ENCODE peak calls at places on chromosomes 11 and 22, in ten cellular contexts. One of them, this sample, is unnamed. For H3K4me1, the result is how much of the 10 kb centered on the place peaks cover.

GRCh38 chr11:3840870-3841425 is at the start of gene RHOG:
- DNase-seq in right atrium auricular region: peak
- DNase-seq in prostate gland: peak
- DNase-seq in CD4-positive, CD25-positive, alpha-beta regulatory T cell: peak
- DNase-seq in aorta: peak
- DNase-seq in tibial nerve: peak
- DNase-seq in heart right ventricle: peak
- DNase-seq in Panc1: no peak
- DNase-seq in left ventricle myocardium inferior: peak
- DNase-seq in transverse colon: peak
- DNase-seq in this sample: peak

GRCh38 chr11:130732476-130732875 is 183.8 kb downstream of the SNX19 start:
- DNase-seq in right atrium auricular region: no peak
- DNase-seq in prostate gland: no peak
- DNase-seq in CD4-positive, CD25-positive, alpha-beta regulatory T cell: no peak
- DNase-seq in aorta: no peak
- DNase-seq in tibial nerve: no peak
- DNase-seq in heart right ventricle: no peak
- DNase-seq in Panc1: no peak
- DNase-seq in left ventricle myocardium inferior: no peak
- DNase-seq in transverse colon: no peak
- DNase-seq in this sample: no peak

GRCh38 chr11:114440121-114440860 is 1.0 kb downstream of the REXO2 start:
- DNase-seq in right atrium auricular region: no peak
- DNase-seq in prostate gland: no peak
- DNase-seq in CD4-positive, CD25-positive, alpha-beta regulatory T cell: no peak
- DNase-seq in aorta: no peak
- DNase-seq in tibial nerve: peak
- DNase-seq in heart right ventricle: no peak
- DNase-seq in Panc1: no peak
- DNase-seq in left ventricle myocardium inferior: no peak
- DNase-seq in transverse colon: no peak
- DNase-seq in this sample: no peak

GRCh38 chr11:113397212-113397611 is 9.6 kb downstream of the ANKK1 start:
- DNase-seq in right atrium auricular region: no peak
- DNase-seq in prostate gland: no peak
- DNase-seq in CD4-positive, CD25-positive, alpha-beta regulatory T cell: no peak
- DNase-seq in aorta: no peak
- DNase-seq in tibial nerve: no peak
- DNase-seq in heart right ventricle: no peak
- DNase-seq in Panc1: no peak
- DNase-seq in left ventricle myocardium inferior: no peak
- DNase-seq in transverse colon: no peak
- DNase-seq in this sample: no peak

GRCh38 chr11:78860720-78861422 is 286.2 kb upstream of the NARS2 start:
- DNase-seq in right atrium auricular region: no peak
- DNase-seq in prostate gland: no peak
- DNase-seq in CD4-positive, CD25-positive, alpha-beta regulatory T cell: no peak
- DNase-seq in aorta: no peak
- DNase-seq in tibial nerve: no peak
- DNase-seq in heart right ventricle: peak
- DNase-seq in Panc1: no peak
- DNase-seq in left ventricle myocardium inferior: no peak
- DNase-seq in transverse colon: no peak
- DNase-seq in this sample: no peak

GRCh38 chr11:2807801-2808241 is 77.8 kb downstream of the CDKN1C start:
- DNase-seq in right atrium auricular region: no peak
- DNase-seq in prostate gland: no peak
- DNase-seq in CD4-positive, CD25-positive, alpha-beta regulatory T cell: no peak
- DNase-seq in aorta: peak
- DNase-seq in tibial nerve: no peak
- DNase-seq in heart right ventricle: no peak
- DNase-seq in Panc1: no peak
- DNase-seq in left ventricle myocardium inferior: peak
- DNase-seq in transverse colon: peak
- DNase-seq in this sample: peak

GRCh38 chr11:18721576-18722292 is 4.3 kb downstream of the IGSF22 start:
- DNase-seq in right atrium auricular region: peak
- DNase-seq in prostate gland: peak
- DNase-seq in CD4-positive, CD25-positive, alpha-beta regulatory T cell: peak
- DNase-seq in aorta: no peak
- DNase-seq in tibial nerve: peak
- DNase-seq in heart right ventricle: peak
- DNase-seq in Panc1: peak
- DNase-seq in left ventricle myocardium inferior: no peak
- DNase-seq in transverse colon: peak
- DNase-seq in this sample: peak

GRCh38 chr22:38737302-38738060 is 18.3 kb downstream of the SUN2 start:
- DNase-seq in right atrium auricular region: no peak
- DNase-seq in prostate gland: no peak
- DNase-seq in CD4-positive, CD25-positive, alpha-beta regulatory T cell: no peak
- DNase-seq in aorta: no peak
- DNase-seq in tibial nerve: no peak
- DNase-seq in heart right ventricle: no peak
- DNase-seq in Panc1: no peak
- DNase-seq in left ventricle myocardium inferior: no peak
- DNase-seq in transverse colon: no peak
- DNase-seq in this sample: peak

GRCh38 chr22:20305894-20306645 is 13.8 kb downstream of the DGCR6L start:
- DNase-seq in right atrium auricular region: no peak
- DNase-seq in prostate gland: no peak
- DNase-seq in CD4-positive, CD25-positive, alpha-beta regulatory T cell: no peak
- DNase-seq in aorta: peak
- DNase-seq in tibial nerve: no peak
- DNase-seq in heart right ventricle: no peak
- DNase-seq in Panc1: no peak
- DNase-seq in left ventricle myocardium inferior: no peak
- DNase-seq in transverse colon: no peak
- DNase-seq in this sample: peak

GRCh38 chr11:88359529-88359928 is 22.0 kb upstream of the CTSC start:
- DNase-seq in right atrium auricular region: no peak
- DNase-seq in prostate gland: no peak
- DNase-seq in CD4-positive, CD25-positive, alpha-beta regulatory T cell: no peak
- DNase-seq in aorta: no peak
- DNase-seq in tibial nerve: no peak
- DNase-seq in heart right ventricle: no peak
- DNase-seq in Panc1: no peak
- DNase-seq in left ventricle myocardium inferior: no peak
- DNase-seq in transverse colon: no peak
- DNase-seq in this sample: no peak

GRCh38 chr11:12007769-12008737 is at the start of gene DKK3:
- DNase-seq in right atrium auricular region: no peak
- DNase-seq in prostate gland: peak
- DNase-seq in CD4-positive, CD25-positive, alpha-beta regulatory T cell: no peak
- DNase-seq in aorta: peak
- DNase-seq in tibial nerve: no peak
- DNase-seq in heart right ventricle: peak
- DNase-seq in Panc1: no peak
- DNase-seq in left ventricle myocardium inferior: no peak
- DNase-seq in transverse colon: no peak
- DNase-seq in this sample: no peak

GRCh38 chr11:131397666-131398065 is 27.3 kb downstream of the NTM start:
- DNase-seq in right atrium auricular region: no peak
- DNase-seq in prostate gland: no peak
- DNase-seq in CD4-positive, CD25-positive, alpha-beta regulatory T cell: no peak
- DNase-seq in aorta: no peak
- DNase-seq in tibial nerve: no peak
- DNase-seq in heart right ventricle: no peak
- DNase-seq in Panc1: no peak
- DNase-seq in left ventricle myocardium inferior: no peak
- DNase-seq in transverse colon: no peak
- DNase-seq in this sample: no peak

GRCh38 chr11:65112226-65112550 is 516 bp downstream of the TM7SF2 start:
- DNase-seq in right atrium auricular region: no peak
- DNase-seq in prostate gland: no peak
- DNase-seq in CD4-positive, CD25-positive, alpha-beta regulatory T cell: no peak
- DNase-seq in aorta: no peak
- DNase-seq in tibial nerve: no peak
- DNase-seq in heart right ventricle: no peak
- DNase-seq in Panc1: no peak
- DNase-seq in left ventricle myocardium inferior: no peak
- DNase-seq in transverse colon: no peak
- DNase-seq in this sample: no peak

GRCh38 chr11:65113839-65114238 is 2.2 kb downstream of the TM7SF2 start:
- DNase-seq in right atrium auricular region: no peak
- DNase-seq in prostate gland: no peak
- DNase-seq in CD4-positive, CD25-positive, alpha-beta regulatory T cell: no peak
- DNase-seq in aorta: no peak
- DNase-seq in tibial nerve: no peak
- DNase-seq in heart right ventricle: no peak
- DNase-seq in Panc1: no peak
- DNase-seq in left ventricle myocardium inferior: no peak
- DNase-seq in transverse colon: no peak
- DNase-seq in this sample: no peak

GRCh38 chr11:65113361-65113756 is 1.7 kb downstream of the TM7SF2 start:
- DNase-seq in right atrium auricular region: no peak
- DNase-seq in prostate gland: no peak
- DNase-seq in CD4-positive, CD25-positive, alpha-beta regulatory T cell: no peak
- DNase-seq in aorta: no peak
- DNase-seq in tibial nerve: no peak
- DNase-seq in heart right ventricle: no peak
- DNase-seq in Panc1: no peak
- DNase-seq in left ventricle myocardium inferior: no peak
- DNase-seq in transverse colon: no peak
- DNase-seq in this sample: peak

GRCh38 chr11:65111537-65112225 is at the start of gene TM7SF2:
- DNase-seq in right atrium auricular region: peak
- DNase-seq in prostate gland: peak
- DNase-seq in CD4-positive, CD25-positive, alpha-beta regulatory T cell: peak
- DNase-seq in aorta: peak
- DNase-seq in tibial nerve: peak
- DNase-seq in heart right ventricle: peak
- DNase-seq in Panc1: peak
- DNase-seq in left ventricle myocardium inferior: peak
- DNase-seq in transverse colon: peak
- DNase-seq in this sample: peak

DNA sequence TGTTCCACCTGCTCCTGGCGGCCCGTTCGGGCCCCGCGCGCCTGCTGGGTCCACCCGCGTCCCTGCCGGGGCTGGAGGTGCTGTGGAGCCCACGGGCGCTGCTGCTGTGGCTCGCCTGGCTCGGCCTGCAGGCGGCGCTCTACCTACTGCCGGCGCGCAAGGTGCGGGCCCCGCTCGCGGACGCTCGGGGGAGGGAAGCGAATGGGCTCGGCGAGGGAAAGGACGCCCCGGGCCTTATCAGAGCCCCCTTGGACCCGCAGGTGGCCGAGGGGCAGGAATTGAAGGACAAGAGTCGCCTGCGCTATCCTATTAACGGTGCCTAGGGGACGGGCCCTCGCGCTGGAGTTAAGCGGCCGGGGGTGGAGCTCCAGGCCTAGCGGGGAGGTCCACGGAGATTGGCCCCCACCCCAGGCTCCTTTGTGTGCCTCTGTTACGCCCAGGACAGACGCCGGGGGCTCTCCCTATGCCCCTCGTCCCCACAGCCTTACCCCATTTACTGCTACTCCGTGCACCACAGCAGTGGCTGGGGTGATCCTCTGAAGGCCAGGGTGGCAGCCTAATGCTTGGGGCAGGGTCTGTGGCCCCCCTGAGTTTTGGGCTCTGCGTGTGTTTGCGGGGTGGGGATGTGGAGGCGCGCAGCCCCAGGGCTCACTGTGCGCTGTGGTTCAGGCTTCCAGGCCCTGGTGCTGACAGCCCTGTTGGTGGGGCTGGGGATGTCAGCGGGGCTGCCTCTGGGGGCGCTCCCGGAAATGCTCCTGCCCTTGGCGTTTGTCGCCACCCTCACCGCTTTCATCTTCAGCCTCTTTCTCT is 1.1 kb downstream of the TM7SF2 start:
- DNase-seq in right atrium auricular region: no peak
- DNase-seq in prostate gland: no peak
- DNase-seq in CD4-positive, CD25-positive, alpha-beta regulatory T cell: peak
- DNase-seq in aorta: peak
- DNase-seq in tibial nerve: no peak
- DNase-seq in heart right ventricle: peak
- DNase-seq in Panc1: peak
- DNase-seq in left ventricle myocardium inferior: peak
- DNase-seq in transverse colon: peak
- DNase-seq in this sample: peak
- H3K4me3 ChIP-seq in right atrium auricular region: peak
- H3K4me3 ChIP-seq in prostate gland: peak
- H3K4me3 ChIP-seq in CD4-positive, CD25-positive, alpha-beta regulatory T cell: no peak
- H3K4me3 ChIP-seq in aorta: no peak
- H3K4me3 ChIP-seq in tibial nerve: peak
- H3K4me3 ChIP-seq in heart right ventricle: peak
- H3K4me3 ChIP-seq in Panc1: peak
- H3K4me3 ChIP-seq in left ventricle myocardium inferior: peak
- H3K4me3 ChIP-seq in transverse colon: peak
- H3K4me3 ChIP-seq in this sample: peak

DNA sequence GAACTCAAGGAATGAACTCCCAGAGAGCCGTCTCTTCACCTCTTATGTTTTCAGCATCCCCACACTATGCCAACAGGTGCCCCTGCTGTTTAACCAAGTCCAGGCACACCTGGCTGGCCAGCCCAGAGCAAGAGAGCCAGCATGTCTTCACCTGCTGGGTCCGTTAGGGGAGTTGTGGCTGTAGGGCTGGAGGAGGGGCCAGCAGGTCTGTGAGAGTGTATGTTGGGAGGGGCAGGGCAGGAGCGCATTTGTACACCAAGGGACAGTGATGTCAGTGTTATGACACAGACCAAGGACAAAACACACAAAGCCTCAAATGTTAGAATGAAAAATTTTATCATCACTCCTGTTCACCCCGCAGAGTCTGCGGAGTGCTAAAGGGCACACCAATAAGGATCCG is 5.8 kb downstream of the PATZ1 start:
- DNase-seq in right atrium auricular region: no peak
- DNase-seq in prostate gland: no peak
- DNase-seq in CD4-positive, CD25-positive, alpha-beta regulatory T cell: no peak
- DNase-seq in aorta: peak
- DNase-seq in tibial nerve: no peak
- DNase-seq in heart right ventricle: no peak
- DNase-seq in Panc1: no peak
- DNase-seq in left ventricle myocardium inferior: no peak
- DNase-seq in transverse colon: no peak
- DNase-seq in this sample: no peak
- H3K4me1 ChIP-seq in right atrium auricular region: under half
- H3K4me1 ChIP-seq in prostate gland: under half
- H3K4me1 ChIP-seq in CD4-positive, CD25-positive, alpha-beta regulatory T cell: half or more
- H3K4me1 ChIP-seq in aorta: under half
- H3K4me1 ChIP-seq in tibial nerve: under half
- H3K4me1 ChIP-seq in heart right ventricle: half or more
- H3K4me1 ChIP-seq in Panc1: under half
- H3K4me1 ChIP-seq in left ventricle myocardium inferior: half or more
- H3K4me1 ChIP-seq in transverse colon: under half
- H3K4me1 ChIP-seq in this sample: under half

GRCh38 chr22:46149998-46150549 is at the start of gene PPARA:
- DNase-seq in right atrium auricular region: peak
- DNase-seq in prostate gland: peak
- DNase-seq in CD4-positive, CD25-positive, alpha-beta regulatory T cell: peak
- DNase-seq in aorta: peak
- DNase-seq in tibial nerve: peak
- DNase-seq in heart right ventricle: peak
- DNase-seq in Panc1: no peak
- DNase-seq in left ventricle myocardium inferior: peak
- DNase-seq in transverse colon: peak
- DNase-seq in this sample: peak
- H3K27ac ChIP-seq in right atrium auricular region: peak
- H3K27ac ChIP-seq in prostate gland: peak
- H3K27ac ChIP-seq in CD4-positive, CD25-positive, alpha-beta regulatory T cell: peak
- H3K27ac ChIP-seq in aorta: no peak
- H3K27ac ChIP-seq in tibial nerve: peak
- H3K27ac ChIP-seq in heart right ventricle: peak
- H3K27ac ChIP-seq in Panc1: no peak
- H3K27ac ChIP-seq in left ventricle myocardium inferior: peak
- H3K27ac ChIP-seq in transverse colon: peak
- H3K27ac ChIP-seq in this sample: peak

GRCh38 chr11:63574856-63575602 is 11.8 kb upstream of the PLAAT2 start:
- DNase-seq in right atrium auricular region: peak
- DNase-seq in prostate gland: no peak
- DNase-seq in CD4-positive, CD25-positive, alpha-beta regulatory T cell: no peak
- DNase-seq in aorta: peak
- DNase-seq in tibial nerve: peak
- DNase-seq in heart right ventricle: peak
- DNase-seq in Panc1: no peak
- DNase-seq in left ventricle myocardium inferior: peak
- DNase-seq in transverse colon: no peak
- DNase-seq in this sample: no peak
- H3K4me3 ChIP-seq in right atrium auricular region: peak
- H3K4me3 ChIP-seq in prostate gland: peak
- H3K4me3 ChIP-seq in CD4-positive, CD25-positive, alpha-beta regulatory T cell: peak
- H3K4me3 ChIP-seq in aorta: no peak
- H3K4me3 ChIP-seq in tibial nerve: peak
- H3K4me3 ChIP-seq in heart right ventricle: peak
- H3K4me3 ChIP-seq in Panc1: peak
- H3K4me3 ChIP-seq in left ventricle myocardium inferior: peak
- H3K4me3 ChIP-seq in transverse colon: peak
- H3K4me3 ChIP-seq in this sample: peak